ENCODE peak calls at places on chromosomes 3 and 15, in eight cellular contexts. One of them, this sample, is unnamed.

GRCh38 chr15:64096486-64097431 is 977 bp downstream of the SNX1 start:
- DNase-seq in neuronal stem cell: no peak
- DNase-seq in fibroblast of lung: no peak
- DNase-seq in effector memory CD4-positive, alpha-beta T cell: no peak
- DNase-seq in neural progenitor cell: peak
- DNase-seq in BJ: no peak
- DNase-seq in mesendoderm: peak
- DNase-seq in sigmoid colon: no peak
- DNase-seq in this sample: no peak

GRCh38 chr3:68972358-68972979 is 40.1 kb upstream of the TAFA4 start:
- DNase-seq in effector memory CD4-positive, alpha-beta T cell: no peak
- DNase-seq in fibroblast of lung: peak
- DNase-seq in neuronal stem cell: peak
- DNase-seq in mesendoderm: peak
- DNase-seq in BJ: no peak
- DNase-seq in sigmoid colon: peak
- DNase-seq in neural progenitor cell: peak
- DNase-seq in this sample: peak

GRCh38 chr3:139664958-139665357 is 12.8 kb downstream of the NMNAT3 start:
- DNase-seq in neuronal stem cell: no peak
- DNase-seq in fibroblast of lung: no peak
- DNase-seq in effector memory CD4-positive, alpha-beta T cell: no peak
- DNase-seq in sigmoid colon: no peak
- DNase-seq in BJ: no peak
- DNase-seq in neural progenitor cell: no peak
- DNase-seq in mesendoderm: no peak
- DNase-seq in this sample: no peak

GRCh38 chr15:80645494-80646065 is 49.5 kb upstream of the ABHD17C start:
- DNase-seq in neural progenitor cell: no peak
- DNase-seq in sigmoid colon: no peak
- DNase-seq in effector memory CD4-positive, alpha-beta T cell: no peak
- DNase-seq in neuronal stem cell: no peak
- DNase-seq in BJ: no peak
- DNase-seq in fibroblast of lung: no peak
- DNase-seq in mesendoderm: no peak
- DNase-seq in this sample: no peak

GRCh38 chr3:148333091-148333490 is 364.6 kb upstream of the AGTR1 start:
- DNase-seq in mesendoderm: peak
- DNase-seq in effector memory CD4-positive, alpha-beta T cell: no peak
- DNase-seq in fibroblast of lung: no peak
- DNase-seq in sigmoid colon: no peak
- DNase-seq in neural progenitor cell: no peak
- DNase-seq in BJ: no peak
- DNase-seq in neuronal stem cell: no peak
- DNase-seq in this sample: no peak

GRCh38 chr3:63580151-63580550 is 72.3 kb upstream of the SNTN start:
- DNase-seq in mesendoderm: no peak
- DNase-seq in sigmoid colon: no peak
- DNase-seq in fibroblast of lung: no peak
- DNase-seq in effector memory CD4-positive, alpha-beta T cell: no peak
- DNase-seq in neural progenitor cell: no peak
- DNase-seq in neuronal stem cell: no peak
- DNase-seq in BJ: no peak
- DNase-seq in this sample: no peak

GRCh38 chr3:187572431-187572830 is 97.8 kb downstream of the SST start:
- DNase-seq in BJ: no peak
- DNase-seq in neuronal stem cell: no peak
- DNase-seq in fibroblast of lung: no peak
- DNase-seq in neural progenitor cell: no peak
- DNase-seq in effector memory CD4-positive, alpha-beta T cell: no peak
- DNase-seq in mesendoderm: no peak
- DNase-seq in sigmoid colon: no peak
- DNase-seq in this sample: no peak

GRCh38 chr15:32683231-32683630 is 34.6 kb upstream of the GREM1 start:
- DNase-seq in neuronal stem cell: no peak
- DNase-seq in BJ: no peak
- DNase-seq in fibroblast of lung: no peak
- DNase-seq in mesendoderm: no peak
- DNase-seq in sigmoid colon: no peak
- DNase-seq in effector memory CD4-positive, alpha-beta T cell: no peak
- DNase-seq in neural progenitor cell: no peak
- DNase-seq in this sample: no peak

GRCh38 chr15:84840741-84841429 is 23.7 kb downstream of the ALPK3 start:
- DNase-seq in sigmoid colon: peak
- DNase-seq in neuronal stem cell: no peak
- DNase-seq in mesendoderm: no peak
- DNase-seq in fibroblast of lung: peak
- DNase-seq in neural progenitor cell: no peak
- DNase-seq in effector memory CD4-positive, alpha-beta T cell: no peak
- DNase-seq in BJ: peak
- DNase-seq in this sample: no peak

GRCh38 chr3:107394502-107394901 is 17.3 kb downstream of the CCDC54 start:
- DNase-seq in sigmoid colon: no peak
- DNase-seq in neural progenitor cell: no peak
- DNase-seq in mesendoderm: peak
- DNase-seq in BJ: no peak
- DNase-seq in fibroblast of lung: no peak
- DNase-seq in effector memory CD4-positive, alpha-beta T cell: no peak
- DNase-seq in neuronal stem cell: no peak
- DNase-seq in this sample: no peak

GRCh38 chr15:68154923-68155559 is 50.1 kb downstream of the CALML4 start:
- DNase-seq in mesendoderm: peak
- DNase-seq in BJ: no peak
- DNase-seq in neuronal stem cell: peak
- DNase-seq in sigmoid colon: no peak
- DNase-seq in neural progenitor cell: peak
- DNase-seq in effector memory CD4-positive, alpha-beta T cell: no peak
- DNase-seq in fibroblast of lung: peak
- DNase-seq in this sample: peak

GRCh38 chr3:4562595-4562994 is 69.4 kb downstream of the ITPR1 start:
- DNase-seq in effector memory CD4-positive, alpha-beta T cell: no peak
- DNase-seq in neuronal stem cell: no peak
- DNase-seq in neural progenitor cell: no peak
- DNase-seq in BJ: no peak
- DNase-seq in fibroblast of lung: no peak
- DNase-seq in sigmoid colon: no peak
- DNase-seq in mesendoderm: no peak
- DNase-seq in this sample: no peak

GRCh38 chr3:4564928-4565586 is 71.9 kb downstream of the ITPR1 start:
- DNase-seq in neural progenitor cell: no peak
- DNase-seq in fibroblast of lung: no peak
- DNase-seq in neuronal stem cell: no peak
- DNase-seq in sigmoid colon: no peak
- DNase-seq in BJ: no peak
- DNase-seq in effector memory CD4-positive, alpha-beta T cell: no peak
- DNase-seq in mesendoderm: no peak
- DNase-seq in this sample: no peak

GRCh38 chr3:4568831-4569230 is 75.7 kb downstream of the ITPR1 start:
- DNase-seq in fibroblast of lung: no peak
- DNase-seq in effector memory CD4-positive, alpha-beta T cell: no peak
- DNase-seq in sigmoid colon: no peak
- DNase-seq in neuronal stem cell: no peak
- DNase-seq in BJ: no peak
- DNase-seq in mesendoderm: no peak
- DNase-seq in neural progenitor cell: no peak
- DNase-seq in this sample: no peak

GRCh38 chr3:4561661-4562060 is 68.5 kb downstream of the ITPR1 start:
- DNase-seq in mesendoderm: no peak
- DNase-seq in effector memory CD4-positive, alpha-beta T cell: no peak
- DNase-seq in neural progenitor cell: no peak
- DNase-seq in BJ: no peak
- DNase-seq in sigmoid colon: no peak
- DNase-seq in fibroblast of lung: no peak
- DNase-seq in neuronal stem cell: no peak
- DNase-seq in this sample: no peak

DNA sequence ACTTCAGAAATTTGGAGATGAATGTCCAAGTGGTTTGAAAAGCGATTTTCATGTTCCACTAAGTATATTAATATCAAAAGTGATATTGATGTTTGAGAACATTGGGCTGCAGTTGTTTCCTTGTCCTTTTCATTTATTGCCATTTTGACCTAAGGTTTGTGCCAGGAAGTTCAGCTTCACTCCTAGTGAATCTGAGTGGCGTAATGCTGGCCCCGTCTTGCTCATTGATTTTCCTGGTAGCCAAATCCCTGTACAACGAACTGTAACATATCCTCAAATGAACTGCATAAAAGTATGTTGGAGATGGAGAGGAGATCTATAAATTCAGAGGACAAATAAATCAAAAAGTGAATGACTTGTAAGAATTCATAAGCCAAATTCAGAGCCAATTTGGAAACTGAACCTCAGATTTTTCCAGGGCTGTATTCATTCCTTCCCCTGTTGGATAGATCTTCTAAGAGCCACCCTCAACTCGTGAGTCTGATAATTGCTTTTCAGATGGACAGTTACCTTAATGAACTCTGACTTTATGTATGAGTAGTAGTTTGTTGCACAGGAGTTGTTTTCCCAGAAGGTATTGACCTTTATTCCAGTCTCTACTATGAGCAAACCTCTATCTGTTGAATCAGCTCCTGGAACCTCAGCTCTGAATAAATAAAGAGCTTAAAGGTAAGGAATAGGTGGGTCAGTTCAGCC is 72.8 kb downstream of the ITPR1 start:
- DNase-seq in neural progenitor cell: no peak
- DNase-seq in neuronal stem cell: no peak
- DNase-seq in mesendoderm: no peak
- DNase-seq in fibroblast of lung: no peak
- DNase-seq in BJ: no peak
- DNase-seq in sigmoid colon: no peak
- DNase-seq in effector memory CD4-positive, alpha-beta T cell: no peak
- DNase-seq in this sample: no peak
- H3K4me3 ChIP-seq in neural progenitor cell: no peak
- H3K4me3 ChIP-seq in neuronal stem cell: no peak
- H3K4me3 ChIP-seq in mesendoderm: no peak
- H3K4me3 ChIP-seq in fibroblast of lung: no peak
- H3K4me3 ChIP-seq in BJ: no peak
- H3K4me3 ChIP-seq in sigmoid colon: no peak
- H3K4me3 ChIP-seq in effector memory CD4-positive, alpha-beta T cell: no peak
- H3K4me3 ChIP-seq in this sample: no peak

GRCh38 chr3:96813820-96814580 is 394 bp upstream of the EPHA6 start:
- DNase-seq in fibroblast of lung: peak
- DNase-seq in effector memory CD4-positive, alpha-beta T cell: no peak
- DNase-seq in sigmoid colon: peak
- DNase-seq in BJ: no peak
- DNase-seq in mesendoderm: peak
- DNase-seq in neuronal stem cell: peak
- DNase-seq in neural progenitor cell: peak
- DNase-seq in this sample: peak
- H3K4me3 ChIP-seq in fibroblast of lung: peak
- H3K4me3 ChIP-seq in effector memory CD4-positive, alpha-beta T cell: peak
- H3K4me3 ChIP-seq in sigmoid colon: peak
- H3K4me3 ChIP-seq in BJ: peak
- H3K4me3 ChIP-seq in mesendoderm: peak
- H3K4me3 ChIP-seq in neuronal stem cell: peak
- H3K4me3 ChIP-seq in neural progenitor cell: peak
- H3K4me3 ChIP-seq in this sample: peak

GRCh38 chr3:112115161-112115739 is 17.8 kb downstream of the GCSAM start:
- DNase-seq in BJ: no peak
- DNase-seq in fibroblast of lung: no peak
- DNase-seq in neural progenitor cell: peak
- DNase-seq in sigmoid colon: no peak
- DNase-seq in effector memory CD4-positive, alpha-beta T cell: no peak
- DNase-seq in mesendoderm: no peak
- DNase-seq in neuronal stem cell: no peak
- DNase-seq in this sample: no peak

GRCh38 chr3:112115806-112116383 is 17.2 kb downstream of the GCSAM start:
- DNase-seq in BJ: no peak
- DNase-seq in fibroblast of lung: no peak
- DNase-seq in neural progenitor cell: no peak
- DNase-seq in sigmoid colon: no peak
- DNase-seq in mesendoderm: no peak
- DNase-seq in neuronal stem cell: no peak
- DNase-seq in effector memory CD4-positive, alpha-beta T cell: no peak
- DNase-seq in this sample: no peak

GRCh38 chr3:112117826-112118571 is 15.0 kb downstream of the GCSAM start:
- DNase-seq in effector memory CD4-positive, alpha-beta T cell: no peak
- DNase-seq in mesendoderm: peak
- DNase-seq in neural progenitor cell: peak
- DNase-seq in sigmoid colon: no peak
- DNase-seq in BJ: no peak
- DNase-seq in neuronal stem cell: no peak
- DNase-seq in fibroblast of lung: no peak
- DNase-seq in this sample: no peak

GRCh38 chr3:112117415-112117814 is 15.6 kb downstream of the GCSAM start:
- DNase-seq in mesendoderm: no peak
- DNase-seq in fibroblast of lung: no peak
- DNase-seq in sigmoid colon: no peak
- DNase-seq in neural progenitor cell: no peak
- DNase-seq in effector memory CD4-positive, alpha-beta T cell: no peak
- DNase-seq in neuronal stem cell: no peak
- DNase-seq in BJ: no peak
- DNase-seq in this sample: no peak

DNA sequence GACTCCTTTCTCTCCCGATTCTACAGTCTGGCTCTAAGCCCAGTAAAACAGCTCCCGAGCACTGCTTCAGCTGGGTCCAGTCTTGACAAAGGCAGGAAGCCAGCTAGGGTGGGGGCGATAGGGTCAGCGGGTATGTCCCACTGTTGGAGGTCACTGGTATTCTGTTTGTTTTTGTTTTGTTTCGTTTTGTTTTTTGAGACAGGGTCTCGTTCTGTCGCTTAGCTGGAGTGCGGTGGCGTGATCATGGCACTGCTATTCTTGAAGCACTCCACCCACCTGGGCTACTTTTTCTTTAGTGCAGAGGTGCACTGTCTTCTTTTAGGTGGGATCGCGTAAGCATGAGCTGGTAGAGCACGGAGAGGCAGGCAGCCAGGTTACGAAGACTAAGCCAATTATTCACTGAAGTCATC is 16.3 kb downstream of the GCSAM start:
- DNase-seq in effector memory CD4-positive, alpha-beta T cell: no peak
- DNase-seq in BJ: no peak
- DNase-seq in neural progenitor cell: peak
- DNase-seq in neuronal stem cell: no peak
- DNase-seq in fibroblast of lung: no peak
- DNase-seq in sigmoid colon: no peak
- DNase-seq in mesendoderm: no peak
- DNase-seq in this sample: no peak
- H3K4me3 ChIP-seq in effector memory CD4-positive, alpha-beta T cell: no peak
- H3K4me3 ChIP-seq in BJ: no peak
- H3K4me3 ChIP-seq in neural progenitor cell: no peak
- H3K4me3 ChIP-seq in neuronal stem cell: no peak
- H3K4me3 ChIP-seq in fibroblast of lung: no peak
- H3K4me3 ChIP-seq in sigmoid colon: no peak
- H3K4me3 ChIP-seq in mesendoderm: no peak
- H3K4me3 ChIP-seq in this sample: no peak

GRCh38 chr3:52895416-52895815 is 1.9 kb downstream of the STIMATE start:
- DNase-seq in mesendoderm: no peak
- DNase-seq in neural progenitor cell: no peak
- DNase-seq in fibroblast of lung: no peak
- DNase-seq in effector memory CD4-positive, alpha-beta T cell: no peak
- DNase-seq in sigmoid colon: no peak
- DNase-seq in neuronal stem cell: no peak
- DNase-seq in BJ: no peak
- DNase-seq in this sample: no peak
- H3K4me3 ChIP-seq in mesendoderm: no peak
- H3K4me3 ChIP-seq in neural progenitor cell: no peak
- H3K4me3 ChIP-seq in fibroblast of lung: no peak
- H3K4me3 ChIP-seq in effector memory CD4-positive, alpha-beta T cell: peak
- H3K4me3 ChIP-seq in sigmoid colon: no peak
- H3K4me3 ChIP-seq in neuronal stem cell: no peak
- H3K4me3 ChIP-seq in BJ: no peak
- H3K4me3 ChIP-seq in this sample: no peak